ENCODE peak calls at places on chromosome 7, in five cellular contexts. C is ovary, H is epithelial cell of esophagus, K is AG04450, A is neuronal stem cell. L is an unnamed sample.
A peak's percentile ranks its signal among the peaks of the same experiment; 100 is the strongest.

GRCh38 chr7:7201583-7202374 is 19.4 kb downstream of the C1GALT1 start:
- DNase-seq in C (no peak), H (peak; percentile 77), K (no peak), A (no peak), L (no peak)

GRCh38 chr7:116630357-116630756 is 41.6 kb upstream of the MET start:
- DNase-seq in C (no peak), H (peak; percentile 21), K (no peak), A (no peak), L (no peak)

GRCh38 chr7:133572853-133573252 is 320.0 kb downstream of the EXOC4 start:
- DNase-seq in C (no peak), H (peak; percentile 7), K (no peak), A (no peak), L (no peak)

GRCh38 chr7:109864263-109864662 is 1226.7 kb upstream of the LRRN3 start:
- DNase-seq in C (no peak), H (no peak), K (no peak), A (no peak), L (no peak)

GRCh38 chr7:65269150-65269856 is 104.4 kb upstream of the ZNF92 start:
- DNase-seq in C (peak; percentile 23), H (peak; percentile 12), K (peak; percentile 15), A (peak; percentile 94), L (no peak)

GRCh38 chr7:27709137-27710075 is 30.6 kb upstream of the TAX1BP1 start:
- DNase-seq in C (no peak), H (peak; percentile 29), K (peak; percentile 23), A (no peak), L (no peak)

GRCh38 chr7:96870934-96871333 is 134.4 kb upstream of the DLX6 start:
- DNase-seq in C (no peak), H (peak; percentile 89), K (no peak), A (no peak), L (no peak)

GRCh38 chr7:49894543-49894942 is 121.1 kb downstream of the VWC2 start:
- DNase-seq in C (no peak), H (no peak), K (no peak), A (no peak), L (no peak)

GRCh38 chr7:44541-44896 is 147.9 kb upstream of the FAM20C start:
- DNase-seq in C (peak; percentile 6), H (no peak), K (no peak), A (no peak), L (peak; percentile 48)

GRCh38 chr7:21256310-21256877 is 171.5 kb upstream of the SP4 start:
- DNase-seq in C (no peak), H (peak; percentile 59), K (no peak), A (no peak), L (no peak)

GRCh38 chr7:27774717-27775328 is 34.9 kb downstream of the TAX1BP1 start:
- DNase-seq in C (no peak), H (peak; percentile 45), K (no peak), A (peak; percentile 5), L (no peak)

GRCh38 chr7:16421333-16422099 is at the start of gene CRPPA:
- DNase-seq in C (peak; percentile 48), H (peak; percentile 89), K (no peak), A (no peak), L (peak; percentile 76)

GRCh38 chr7:4998244-4998643 is 39.3 kb upstream of the MMD2 start:
- DNase-seq in C (no peak), H (no peak), K (no peak), A (no peak), L (no peak)

GRCh38 chr7:24401628-24402593 is 117.9 kb downstream of the NPY start:
- DNase-seq in C (no peak), H (peak; percentile 44), K (no peak), A (no peak), L (no peak)

GRCh38 chr7:753190-753589 is 26.1 kb upstream of the PRKAR1B start:
- DNase-seq in C (peak; percentile 11), H (no peak), K (no peak), A (no peak), L (peak; percentile 68)

GRCh38 chr7:1096156-1097119 is 8.5 kb downstream of the GPER1 start:
- DNase-seq in C (no peak), H (no peak), K (no peak), A (no peak), L (no peak)

GRCh38 chr7:48389977-48390376 is 218.7 kb downstream of the ABCA13 start:
- DNase-seq in C (no peak), H (peak; percentile 93), K (peak; percentile 16), A (no peak), L (no peak)

GRCh38 chr7:37942934-37943610 is 22.6 kb downstream of the EPDR1 start:
- DNase-seq in C (peak; percentile 92), H (no peak), K (no peak), A (peak; percentile 6), L (peak; percentile 81)

GRCh38 chr7:21948364-21948763 is 2.7 kb upstream of the CDCA7L start:
- DNase-seq in C (no peak), H (no peak), K (no peak), A (no peak), L (no peak)

DNA sequence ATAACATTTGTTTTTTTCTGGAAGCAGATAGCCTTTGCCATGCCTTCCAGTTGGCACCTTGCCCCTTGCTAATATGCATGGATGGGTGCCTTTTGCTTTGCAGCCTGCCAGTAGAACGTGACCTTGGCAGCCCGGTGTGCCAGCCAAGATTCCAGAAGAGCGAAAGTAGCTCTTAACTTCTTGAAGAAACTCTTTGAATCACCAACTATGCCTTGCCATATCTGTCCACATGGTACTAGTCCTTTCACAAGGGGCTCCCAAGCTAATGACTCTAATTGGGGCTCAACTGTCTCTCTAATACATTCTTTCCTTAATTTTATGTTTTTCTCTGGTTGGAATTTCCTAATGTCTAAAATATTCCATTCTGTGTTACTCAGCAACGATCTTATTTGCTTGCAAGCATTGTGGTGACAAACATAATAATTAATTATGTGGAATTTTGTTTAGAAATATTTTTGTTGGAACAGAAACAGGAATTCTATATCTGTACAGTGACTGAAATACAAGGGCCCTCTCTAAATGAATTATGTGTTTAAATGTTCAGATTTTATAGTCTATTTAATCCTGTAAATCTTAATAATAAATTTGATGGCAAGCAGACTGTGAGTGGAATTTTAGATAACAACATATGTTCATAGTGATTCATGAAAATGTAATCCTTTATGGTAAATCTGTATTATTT is 45.8 kb downstream of the HDAC9 start:
- DNase-seq in C (peak; percentile 21), H (no peak), K (no peak), A (no peak), L (peak; percentile 82)
- H3K4me3 ChIP-seq in C (no peak overlapping the region), H (no peak overlapping the region), K (no peak overlapping the region), A (no peak overlapping the region), L (no peak overlapping the region)

GRCh38 chr7:69738396-69738889 is 140.2 kb downstream of the AUTS2 start:
- DNase-seq in C (no peak), H (no peak), K (no peak), A (peak; percentile 39), L (no peak)

GRCh38 chr7:69736411-69736810 is 138.1 kb downstream of the AUTS2 start:
- DNase-seq in C (no peak), H (no peak), K (no peak), A (no peak), L (no peak)

GRCh38 chr7:69732203-69732602 is 133.9 kb downstream of the AUTS2 start:
- DNase-seq in C (no peak), H (peak; percentile 14), K (no peak), A (no peak), L (no peak)

GRCh38 chr7:69739182-69739581 is 140.9 kb downstream of the AUTS2 start:
- DNase-seq in C (no peak), H (peak; percentile 33), K (no peak), A (no peak), L (no peak)

DNA sequence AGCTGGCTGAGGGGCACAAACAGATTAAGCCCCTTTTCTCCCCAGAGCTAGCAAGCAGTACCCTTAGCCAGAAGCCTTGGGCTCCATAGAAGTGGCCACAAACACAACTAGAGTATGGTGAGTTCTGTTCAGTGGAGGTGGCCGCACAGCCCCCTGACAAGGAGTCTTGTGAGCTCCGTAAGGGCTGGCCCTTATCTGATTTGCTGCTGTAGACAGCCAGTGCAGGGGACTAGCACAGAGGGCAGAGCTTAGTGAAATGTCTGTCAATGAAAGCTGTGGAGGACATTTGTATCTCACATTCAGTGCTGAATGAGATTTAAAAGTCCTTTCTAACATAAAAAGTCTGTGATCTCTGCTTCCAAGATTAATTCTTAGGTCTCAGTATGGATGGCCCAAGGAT is 137.3 kb downstream of the AUTS2 start:
- DNase-seq in C (no peak), H (no peak), K (no peak), A (no peak), L (no peak)
- H3K4me3 ChIP-seq in C (no peak overlapping the region), H (no peak overlapping the region), K (no peak overlapping the region), A (no peak overlapping the region), L (no peak overlapping the region)

DNA sequence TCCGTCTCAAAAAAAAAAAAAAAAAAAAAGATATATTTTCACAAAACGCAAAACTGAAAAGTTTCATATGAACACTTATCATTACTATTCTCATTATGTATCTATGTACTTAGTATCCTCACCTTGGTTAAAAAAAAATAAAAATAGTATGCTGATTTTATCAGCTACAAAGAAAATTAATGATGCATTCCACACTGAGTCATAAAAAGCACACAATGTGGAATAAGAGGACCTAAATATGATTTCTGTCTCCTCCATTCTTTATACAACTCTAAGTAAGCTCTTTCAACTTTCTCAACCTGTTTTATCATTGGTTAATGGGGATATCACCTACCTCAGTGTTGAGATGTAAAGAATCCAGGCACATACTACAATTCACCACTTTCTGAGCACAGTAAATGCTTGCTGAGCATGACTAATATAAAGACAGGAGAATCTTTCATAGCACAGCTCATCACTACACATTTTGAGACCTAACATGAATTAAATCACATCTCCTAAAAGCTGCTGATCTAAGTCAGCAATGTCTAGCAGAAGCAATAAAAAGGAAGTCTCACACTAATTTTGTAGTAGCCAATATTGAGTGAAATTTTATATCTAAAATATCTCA is 2.7 kb downstream of the SNX13 start:
- DNase-seq in C (no peak), H (peak; percentile 40), K (no peak), A (no peak), L (no peak)
- H3K4me3 ChIP-seq in C (no peak overlapping the region), H (peak overlapping the region; percentile 87), K (peak overlapping the region; percentile 75), A (no peak overlapping the region), L (no peak overlapping the region)

GRCh38 chr7:158051372-158051760 is 536.3 kb downstream of the PTPRN2 start:
- DNase-seq in C (no peak), H (no peak), K (no peak), A (no peak), L (no peak)
- H3K4me3 ChIP-seq in C (no peak overlapping the region), H (no peak overlapping the region), K (no peak overlapping the region), A (no peak overlapping the region), L (no peak overlapping the region)

DNA sequence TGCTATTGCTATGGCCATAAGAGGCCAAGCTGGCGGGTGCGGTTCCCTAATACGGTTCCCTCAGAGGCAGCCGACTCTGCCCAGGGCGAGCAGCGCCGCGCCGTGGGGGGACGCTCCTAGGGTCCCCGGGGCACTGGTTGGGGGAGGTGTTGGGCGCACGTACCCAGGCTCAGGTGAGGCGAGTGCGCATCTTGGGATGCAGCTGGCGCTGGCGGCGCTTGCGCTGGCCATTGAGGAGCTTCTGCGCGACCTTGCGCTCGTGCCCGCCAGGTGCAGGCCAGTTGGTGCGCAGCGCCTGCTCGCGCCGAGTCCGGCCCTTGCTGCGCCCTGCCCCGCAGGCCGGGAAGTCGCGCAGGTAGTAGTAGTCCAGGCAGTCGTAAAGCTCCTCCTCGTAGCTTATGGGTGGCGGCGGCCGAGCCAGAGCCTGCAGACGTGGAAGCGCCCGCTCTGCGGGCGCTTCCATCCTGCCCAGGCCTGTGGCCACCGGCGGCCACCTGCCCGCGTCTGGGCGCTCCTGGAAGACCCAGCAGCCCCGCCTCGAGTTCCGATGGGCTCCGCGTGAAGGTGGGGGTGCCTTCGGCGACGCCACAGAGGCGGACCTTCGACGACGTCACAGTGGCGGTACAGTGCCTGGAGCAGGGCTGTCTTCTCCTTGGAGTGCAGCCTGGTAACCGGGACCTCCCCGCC is at the start of gene NUPR2:
- DNase-seq in C (no peak), H (peak; percentile 31), K (no peak), A (no peak), L (no peak)
- H3K4me3 ChIP-seq in C (no peak within 1 kb of the TSS), H (peak within 1 kb of the TSS; percentile 19), K (no peak within 1 kb of the TSS), A (no peak within 1 kb of the TSS), L (peak within 1 kb of the TSS; percentile 33)

GRCh38 chr7:120273476-120273975 is 551 bp downstream of the KCND2 start:
- DNase-seq in C (peak; percentile 65), H (peak; percentile 60), K (no peak), A (peak; percentile 45), L (peak; percentile 74)
- H3K4me3 ChIP-seq in C (peak overlapping the region; percentile 52), H (peak overlapping the region; percentile 45), K (peak overlapping the region; percentile 61), A (peak overlapping the region; percentile 62), L (peak overlapping the region; percentile 15)

L was measured in aorta.